ENCODE peak calls at places on chromosome 1, in nine cellular contexts. P, M, J, B, Q, F, C, S and T are unnamed samples.

GRCh38 chr1:42165511-42166210 is 1.1 kb upstream of the GUCA2A start:
- DNase-seq in P (peak), M (no peak), J (peak), B (peak), Q (peak), F (no peak), C (no peak), S (no peak), T (no peak)

GRCh38 chr1:157798211-157798610 is 21.3 kb upstream of the FCRL2 start:
- DNase-seq in P (no peak), M (no peak), J (no peak), B (no peak), Q (no peak), F (no peak), C (no peak), S (no peak), T (no peak)

GRCh38 chr1:67404212-67404620 is 26.0 kb downstream of the SERBP1 start:
- DNase-seq in P (no peak), M (no peak), J (no peak), B (no peak), Q (no peak), F (no peak), C (no peak), S (no peak), T (no peak)

GRCh38 chr1:27872802-27873665 is 690 bp downstream of the THEMIS2 start:
- DNase-seq in P (no peak), M (no peak), J (no peak), B (no peak), Q (no peak), F (no peak), C (no peak), S (no peak), T (no peak)

GRCh38 chr1:232648316-232648715 is 18.4 kb upstream of the SIPA1L2 start:
- DNase-seq in P (no peak), M (no peak), J (no peak), B (no peak), Q (no peak), F (no peak), C (peak), S (no peak), T (no peak)

GRCh38 chr1:172918478-172918877 is 132.3 kb downstream of the TNFSF18 start:
- DNase-seq in P (no peak), M (no peak), J (no peak), B (no peak), Q (no peak), F (no peak), C (no peak), S (no peak), T (no peak)

GRCh38 chr1:86998727-86999126 is 84.3 kb downstream of the HS2ST1 start:
- DNase-seq in P (no peak), M (no peak), J (no peak), B (no peak), Q (no peak), F (no peak), C (no peak), S (no peak), T (no peak)

GRCh38 chr1:22077728-22078127 is 25.2 kb downstream of the CDC42 start:
- DNase-seq in P (no peak), M (no peak), J (no peak), B (no peak), Q (no peak), F (no peak), C (no peak), S (no peak), T (no peak)

GRCh38 chr1:203480525-203481084 is 5.0 kb downstream of the PRELP start:
- DNase-seq in P (peak), M (no peak), J (peak), B (peak), Q (peak), F (no peak), C (peak), S (peak), T (peak)

GRCh38 chr1:92482665-92483441 is 3.9 kb downstream of the GFI1 start:
- DNase-seq in P (no peak), M (no peak), J (peak), B (peak), Q (no peak), F (no peak), C (no peak), S (no peak), T (no peak)

GRCh38 chr1:174040387-174040786 is 18.2 kb upstream of the RC3H1 start:
- DNase-seq in P (no peak), M (no peak), J (peak), B (no peak), Q (no peak), F (no peak), C (no peak), S (no peak), T (no peak)

GRCh38 chr1:223010552-223011229 is 132.4 kb downstream of the TLR5 start:
- DNase-seq in P (no peak), M (no peak), J (no peak), B (no peak), Q (no peak), F (no peak), C (no peak), S (no peak), T (no peak)

GRCh38 chr1:155967410-155968400 is 10.6 kb downstream of the ARHGEF2 start:
- DNase-seq in P (no peak), M (no peak), J (no peak), B (no peak), Q (no peak), F (peak), C (no peak), S (no peak), T (no peak)

GRCh38 chr1:227434808-227435207 is 116.5 kb upstream of the CDC42BPA start:
- DNase-seq in P (no peak), M (no peak), J (no peak), B (no peak), Q (no peak), F (no peak), C (no peak), S (no peak), T (no peak)

GRCh38 chr1:86640161-86640560 is 64.2 kb upstream of the SH3GLB1 start:
- DNase-seq in P (no peak), M (no peak), J (no peak), B (no peak), Q (no peak), F (no peak), C (no peak), S (no peak), T (no peak)

GRCh38 chr1:30898031-30898815 is 10.3 kb downstream of the SDC3 start:
- DNase-seq in P (no peak), M (no peak), J (no peak), B (no peak), Q (no peak), F (no peak), C (no peak), S (no peak), T (no peak)

GRCh38 chr1:68346192-68346808 is 103.5 kb downstream of the RPE65 start:
- DNase-seq in P (no peak), M (peak), J (peak), B (no peak), Q (no peak), F (no peak), C (peak), S (no peak), T (no peak)